ENCODE peak calls at places on chromosomes 3 and 15, in six cellular contexts. J, B, M, G, X and Q are unnamed samples.

GRCh38 chr3:127428344-127429001 is 140.6 kb upstream of the PRR20G start:
- DNase-seq in G (no peak), X (no peak), J (no peak), B (peak; percentile 22), M (peak; percentile 3), Q (no peak)

GRCh38 chr15:90883971-90884718 is at the start of gene FES:
- DNase-seq in M (peak; percentile 52), X (peak; percentile 87), B (peak; percentile 59), J (peak; percentile 70), G (peak; percentile 57), Q (no peak)

GRCh38 chr3:72678892-72679291 is 169.4 kb downstream of the SHQ1 start:
- DNase-seq in B (no peak), J (no peak), M (no peak), G (no peak), X (no peak), Q (no peak)

GRCh38 chr15:39629376-39629775 is 48.5 kb downstream of the THBS1 start:
- DNase-seq in J (no peak), M (peak; percentile 67), G (peak; percentile 67), B (no peak), X (no peak), Q (no peak)

GRCh38 chr3:170469151-170470062 is 50.7 kb downstream of the CLDN11 start:
- DNase-seq in G (no peak), M (peak; percentile 40), J (no peak), X (no peak), B (no peak), Q (no peak)

GRCh38 chr3:128205616-128206015 is 52.3 kb downstream of the EEFSEC start:
- DNase-seq in X (no peak), G (no peak), J (no peak), B (no peak), M (no peak), Q (no peak)

GRCh38 chr15:93152951-93153350 is 63.9 kb upstream of the RGMA start:
- DNase-seq in G (peak; percentile 44), X (peak; percentile 90), B (no peak), M (peak; percentile 26), J (no peak), Q (no peak)

GRCh38 chr3:172447611-172448579 is at the start of gene GHSR:
- DNase-seq in G (no peak), B (no peak), X (no peak), M (no peak), J (no peak), Q (no peak)

GRCh38 chr15:20646529-20647142 is 105.0 kb upstream of the GOLGA6L6 start:
- DNase-seq in J (no peak), B (no peak), X (no peak), G (no peak), M (no peak), Q (no peak)

GRCh38 chr3:178263236-178263916 is 272.9 kb upstream of the KCNMB2 start:
- DNase-seq in J (no peak), B (no peak), M (peak; percentile 8), X (no peak), G (no peak), Q (no peak)

GRCh38 chr15:61379005-61379404 is 149.9 kb upstream of the RORA start:
- DNase-seq in B (no peak), G (no peak), J (no peak), X (no peak), M (no peak), Q (no peak)

GRCh38 chr3:111509308-111509707 is 32.7 kb upstream of the CD96 start:
- DNase-seq in G (no peak), X (no peak), M (no peak), B (no peak), J (no peak), Q (no peak)

GRCh38 chr15:80514071-80514780 is 110.0 kb downstream of the ARNT2 start:
- DNase-seq in G (no peak), M (peak; percentile 91), B (no peak), J (no peak), X (no peak), Q (no peak)

GRCh38 chr3:112742934-112743333 is 102.0 kb upstream of the CCDC80 start:
- DNase-seq in X (no peak), G (no peak), M (no peak), B (no peak), J (no peak), Q (no peak)

GRCh38 chr15:76197703-76198455 is 113.4 kb downstream of the ETFA start:
- DNase-seq in M (no peak), G (peak; percentile 37), B (no peak), J (no peak), X (peak; percentile 53), Q (no peak)

GRCh38 chr15:70062321-70062956 is 35.3 kb downstream of the TLE3 start:
- DNase-seq in X (peak; percentile 82), M (peak; percentile 94), G (peak; percentile 83), J (no peak), B (peak; percentile 92), Q (no peak)

GRCh38 chr3:10273697-10274305 is 18.9 kb downstream of the GHRL start:
- DNase-seq in J (no peak), M (peak; percentile 56), G (no peak), B (no peak), X (no peak), Q (no peak)

GRCh38 chr3:147740928-147741327 is 331.8 kb downstream of the ZIC1 start:
- DNase-seq in B (no peak), G (no peak), X (no peak), M (no peak), J (no peak), Q (no peak)

GRCh38 chr15:85788796-85789495 is 5.8 kb downstream of the KLHL25 start:
- DNase-seq in M (no peak), G (peak; percentile 80), J (no peak), B (no peak), X (no peak), Q (no peak)

GRCh38 chr15:23420806-23421575 is 26.1 kb downstream of the GOLGA6L2 start:
- DNase-seq in M (no peak), J (no peak), B (no peak), G (no peak), X (peak; percentile 68), Q (no peak)

GRCh38 chr3:186162221-186162620 is 53.3 kb upstream of the ETV5 start:
- DNase-seq in M (peak; percentile 13), B (peak; percentile 30), X (no peak), J (no peak), G (no peak), Q (no peak)

GRCh38 chr3:197027151-197027895 is 2.3 kb downstream of the MELTF start:
- DNase-seq in M (no peak), B (no peak), X (no peak), J (no peak), G (no peak), Q (no peak)

GRCh38 chr3:124295358-124295757 is 303.4 kb upstream of the ROPN1 start:
- DNase-seq in G (no peak), X (no peak), J (no peak), M (no peak), B (no peak), Q (no peak)

GRCh38 chr3:151268267-151269235 is 9.8 kb downstream of the P2RY14 start:
- DNase-seq in X (no peak), M (peak; percentile 17), J (no peak), B (no peak), G (no peak), Q (no peak)

GRCh38 chr15:88498991-88499390 is 31.5 kb downstream of the MRPS11 start:
- DNase-seq in B (no peak), X (no peak), M (no peak), J (no peak), G (no peak), Q (no peak)

GRCh38 chr3:58577269-58577821 is at the start of gene FAM107A:
- DNase-seq in J (peak; percentile 31), X (peak; percentile 72), M (peak; percentile 57), G (peak; percentile 42), B (no peak), Q (no peak)

DNA sequence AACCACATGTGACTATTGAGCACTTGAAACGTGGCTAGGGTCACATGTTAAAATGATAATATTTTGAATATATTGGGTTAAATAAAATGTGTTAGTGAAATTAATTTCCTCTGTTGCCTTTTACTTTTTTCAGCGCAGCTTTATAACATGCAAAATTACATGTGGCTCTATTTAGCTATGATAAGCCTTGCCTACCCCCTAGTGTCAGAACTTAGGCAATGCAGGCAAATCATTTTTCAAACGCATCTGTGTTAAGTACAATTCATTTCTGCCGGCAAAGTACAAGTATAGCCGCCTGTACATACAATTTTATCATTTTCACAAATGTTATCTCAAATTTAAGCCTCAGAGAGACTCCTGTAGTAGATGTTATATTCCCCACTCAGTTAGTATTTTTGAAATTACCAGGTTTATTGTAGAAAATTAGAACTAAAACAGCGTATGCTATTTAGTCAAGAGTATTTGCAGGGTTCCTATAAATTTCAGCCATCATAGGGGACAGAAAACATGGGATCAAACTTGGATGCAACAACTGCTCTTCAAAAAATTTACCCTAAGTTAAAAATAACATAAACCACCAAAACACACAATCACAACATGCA is 56.1 kb downstream of the TAFA4 start:
- DNase-seq in M (peak; percentile 91), J (peak; percentile 36), G (peak; percentile 27), B (no peak), X (no peak), Q (no peak)
- TF ChIP-seq CTCF in M (peak; percentile 85), J (peak; percentile 94), G (peak; percentile 88), B (peak; percentile 95), X (peak; percentile 89), Q (peak; percentile 93)

GRCh38 chr15:64692166-64692565 is 83.2 kb downstream of the RBPMS2 start:
- DNase-seq in M (no peak), J (no peak), X (no peak), G (no peak), B (no peak), Q (no peak)
- TF ChIP-seq CTCF in M (no peak), J (no peak), X (no peak), G (no peak), B (no peak), Q (no peak)

DNA sequence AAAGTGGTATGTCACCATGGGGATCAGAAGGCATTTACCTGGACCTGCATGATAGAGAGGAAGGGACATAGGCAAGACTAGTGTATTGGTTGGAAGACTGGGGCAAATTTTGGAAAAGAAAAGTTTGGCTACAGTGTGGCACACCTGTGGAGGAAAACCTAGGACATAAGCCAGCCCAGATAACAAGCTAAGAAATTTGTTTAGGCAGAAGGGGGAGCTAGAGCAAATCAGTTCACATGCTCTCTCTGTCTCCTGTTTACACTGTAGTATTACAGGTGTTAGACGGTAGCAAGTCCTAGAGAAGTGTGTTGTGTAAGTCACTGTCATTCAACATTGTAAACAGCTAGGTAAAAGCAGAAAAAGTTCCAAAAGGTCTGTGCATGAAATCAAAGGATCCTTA is 11.9 kb upstream of the ALDH1A2 start:
- DNase-seq in J (no peak), X (no peak), G (no peak), B (no peak), M (peak; percentile 34), Q (no peak)
- TF ChIP-seq CTCF in J (no peak), X (no peak), G (no peak), B (no peak), M (peak; percentile 50), Q (peak; percentile 42)

GRCh38 chr3:138835177-138835757 is 539 bp upstream of the PIK3CB start:
- DNase-seq in B (no peak), J (no peak), X (no peak), M (peak; percentile 39), G (peak; percentile 35), Q (no peak)

GRCh38 chr3:138829097-138829496 is 5.6 kb downstream of the PIK3CB start:
- DNase-seq in G (no peak), J (no peak), X (no peak), B (no peak), M (no peak), Q (no peak)

GRCh38 chr3:138829886-138830510 is 4.7 kb downstream of the PIK3CB start:
- DNase-seq in J (no peak), X (no peak), G (no peak), B (no peak), M (no peak), Q (no peak)

GRCh38 chr3:138834359-138835176 is at the start of gene PIK3CB:
- DNase-seq in M (peak; percentile 69), G (peak; percentile 93), B (peak; percentile 92), J (peak; percentile 91), X (peak; percentile 93), Q (peak; percentile 87)

GRCh38 chr3:138833908-138834358 is 795 bp downstream of the PIK3CB start:
- DNase-seq in B (peak; percentile 39), X (no peak), J (peak; percentile 4), M (peak; percentile 45), G (no peak), Q (no peak)
- TF ChIP-seq CTCF in B (no peak), X (peak; percentile 20), J (no peak), M (no peak), G (no peak), Q (no peak)